ENCODE peak calls at places on chromosomes 3 and 15, in five cellular contexts. One of them, this sample, is unnamed.

GRCh38 chr15:31304074-31304648 is 22.5 kb upstream of the KLF13 start:
- DNase-seq in BE2C: no peak
- DNase-seq in cardiac muscle cell: no peak
- DNase-seq in AG04450: no peak
- DNase-seq in coronary artery: no peak
- DNase-seq in this sample: no peak

GRCh38 chr3:119602676-119603075 is 5.0 kb downstream of the PLA1A start:
- DNase-seq in coronary artery: no peak
- DNase-seq in cardiac muscle cell: no peak
- DNase-seq in BE2C: no peak
- DNase-seq in AG04450: no peak
- DNase-seq in this sample: no peak

GRCh38 chr15:33218071-33218491 is 23.6 kb upstream of the FMN1 start:
- DNase-seq in BE2C: no peak
- DNase-seq in AG04450: no peak
- DNase-seq in coronary artery: no peak
- DNase-seq in cardiac muscle cell: no peak
- DNase-seq in this sample: no peak

GRCh38 chr3:41682996-41683395 is 278.9 kb downstream of the ULK4 start:
- DNase-seq in coronary artery: no peak
- DNase-seq in cardiac muscle cell: no peak
- DNase-seq in BE2C: no peak
- DNase-seq in AG04450: peak; percentile 32
- DNase-seq in this sample: no peak

GRCh38 chr3:112634786-112635541 is 6.0 kb downstream of the CCDC80 start:
- DNase-seq in cardiac muscle cell: no peak
- DNase-seq in coronary artery: no peak
- DNase-seq in AG04450: no peak
- DNase-seq in BE2C: no peak
- DNase-seq in this sample: no peak

GRCh38 chr3:60414047-60414446 is 837.2 kb downstream of the FHIT start:
- DNase-seq in coronary artery: no peak
- DNase-seq in cardiac muscle cell: no peak
- DNase-seq in BE2C: no peak
- DNase-seq in AG04450: no peak
- DNase-seq in this sample: no peak

GRCh38 chr3:135456182-135456790 is 509.2 kb upstream of the PPP2R3A start:
- DNase-seq in cardiac muscle cell: peak; percentile 48
- DNase-seq in BE2C: peak; percentile 51
- DNase-seq in AG04450: no peak
- DNase-seq in coronary artery: no peak
- DNase-seq in this sample: peak; percentile 62

GRCh38 chr3:73848173-73848751 is 223.5 kb upstream of the PDZRN3 start:
- DNase-seq in BE2C: no peak
- DNase-seq in AG04450: no peak
- DNase-seq in coronary artery: no peak
- DNase-seq in cardiac muscle cell: peak; percentile 56
- DNase-seq in this sample: no peak

GRCh38 chr3:174218011-174218410 is 641.1 kb upstream of the NAALADL2 start:
- DNase-seq in cardiac muscle cell: no peak
- DNase-seq in coronary artery: no peak
- DNase-seq in AG04450: no peak
- DNase-seq in BE2C: no peak
- DNase-seq in this sample: no peak

GRCh38 chr3:159250961-159251360 is 449.1 kb downstream of the MFSD1 start:
- DNase-seq in BE2C: no peak
- DNase-seq in coronary artery: no peak
- DNase-seq in AG04450: no peak
- DNase-seq in cardiac muscle cell: no peak
- DNase-seq in this sample: no peak

GRCh38 chr3:134325722-134326121 is 48.5 kb downstream of the AMOTL2 start:
- DNase-seq in AG04450: no peak
- DNase-seq in coronary artery: no peak
- DNase-seq in cardiac muscle cell: no peak
- DNase-seq in BE2C: no peak
- DNase-seq in this sample: no peak

GRCh38 chr3:46868301-46868700 is 5.1 kb upstream of the MYL3 start:
- DNase-seq in coronary artery: no peak
- DNase-seq in AG04450: no peak
- DNase-seq in cardiac muscle cell: no peak
- DNase-seq in BE2C: no peak
- DNase-seq in this sample: no peak

GRCh38 chr15:37880835-37881153 is 53.6 kb upstream of the TMCO5A start:
- DNase-seq in coronary artery: no peak
- DNase-seq in cardiac muscle cell: no peak
- DNase-seq in BE2C: no peak
- DNase-seq in AG04450: no peak
- DNase-seq in this sample: no peak
- TF ChIP-seq CTCF in coronary artery: no peak
- TF ChIP-seq CTCF in cardiac muscle cell: no peak
- TF ChIP-seq CTCF in BE2C: no peak
- TF ChIP-seq CTCF in AG04450: no peak
- TF ChIP-seq CTCF in this sample: no peak

GRCh38 chr3:78204977-78205376 is 1165.1 kb downstream of the ROBO2 start:
- DNase-seq in coronary artery: no peak
- DNase-seq in BE2C: peak; percentile 39
- DNase-seq in cardiac muscle cell: peak; percentile 57
- DNase-seq in AG04450: peak; percentile 10
- DNase-seq in this sample: no peak
- TF ChIP-seq CTCF in coronary artery: no peak
- TF ChIP-seq CTCF in BE2C: peak; percentile 48
- TF ChIP-seq CTCF in cardiac muscle cell: no peak
- TF ChIP-seq CTCF in AG04450: peak; percentile 24
- TF ChIP-seq CTCF in this sample: no peak

GRCh38 chr15:73781038-73781925 is 28.1 kb upstream of the INSYN1 start:
- DNase-seq in cardiac muscle cell: peak; percentile 62
- DNase-seq in BE2C: no peak
- DNase-seq in coronary artery: no peak
- DNase-seq in AG04450: no peak
- DNase-seq in this sample: no peak
- TF ChIP-seq CTCF in cardiac muscle cell: peak; percentile 49
- TF ChIP-seq CTCF in BE2C: peak; percentile 53
- TF ChIP-seq CTCF in coronary artery: no peak
- TF ChIP-seq CTCF in AG04450: peak; percentile 33
- TF ChIP-seq CTCF in this sample: no peak

GRCh38 chr3:57962448-57962834 is 45.8 kb upstream of the FLNB start:
- DNase-seq in AG04450: no peak
- DNase-seq in cardiac muscle cell: no peak
- DNase-seq in coronary artery: no peak
- DNase-seq in BE2C: no peak
- DNase-seq in this sample: no peak

GRCh38 chr3:57963811-57964346 is 44.3 kb upstream of the FLNB start:
- DNase-seq in BE2C: no peak
- DNase-seq in coronary artery: no peak
- DNase-seq in AG04450: no peak
- DNase-seq in cardiac muscle cell: no peak
- DNase-seq in this sample: no peak

GRCh38 chr3:57961177-57961827 is 46.9 kb upstream of the FLNB start:
- DNase-seq in cardiac muscle cell: no peak
- DNase-seq in AG04450: no peak
- DNase-seq in BE2C: no peak
- DNase-seq in coronary artery: no peak
- DNase-seq in this sample: no peak

GRCh38 chr3:57960174-57960505 is 48.1 kb upstream of the FLNB start:
- DNase-seq in BE2C: no peak
- DNase-seq in AG04450: no peak
- DNase-seq in cardiac muscle cell: no peak
- DNase-seq in coronary artery: no peak
- DNase-seq in this sample: no peak

DNA sequence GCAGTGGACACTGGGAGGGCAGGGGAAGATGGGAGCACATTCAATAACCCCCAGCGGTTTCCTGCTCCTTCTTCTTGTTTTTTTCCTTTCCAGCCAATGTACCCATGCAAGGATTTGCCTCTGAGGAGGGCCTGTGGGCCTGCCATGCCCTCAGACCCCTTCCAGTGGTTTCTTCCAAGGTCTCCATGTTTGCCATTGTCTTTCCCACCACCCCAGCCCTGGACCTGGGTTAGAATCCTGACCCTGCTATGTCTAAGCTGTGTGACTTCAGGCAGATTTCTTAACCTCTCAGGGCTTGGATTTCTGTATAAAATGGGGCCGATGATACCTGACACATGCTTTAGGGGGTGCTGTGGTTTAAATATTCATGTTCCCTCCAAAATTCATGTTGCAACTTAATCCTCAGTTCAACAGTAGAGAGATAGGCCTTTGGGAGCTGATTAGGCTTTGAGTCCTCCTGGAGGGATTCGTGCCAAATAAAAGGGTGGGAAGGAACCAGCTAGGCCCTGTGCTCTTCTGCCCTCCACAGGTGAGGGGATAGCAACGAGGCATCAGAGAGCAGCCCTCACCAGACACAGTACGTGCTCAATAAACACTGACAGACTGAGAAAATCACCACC is 46.3 kb upstream of the FLNB start:
- DNase-seq in BE2C: no peak
- DNase-seq in coronary artery: no peak
- DNase-seq in AG04450: no peak
- DNase-seq in cardiac muscle cell: no peak
- DNase-seq in this sample: no peak
- TF ChIP-seq CTCF in BE2C: peak; percentile 11
- TF ChIP-seq CTCF in coronary artery: no peak
- TF ChIP-seq CTCF in AG04450: peak; percentile 48
- TF ChIP-seq CTCF in cardiac muscle cell: peak; percentile 51
- TF ChIP-seq CTCF in this sample: no peak

GRCh38 chr15:58056015-58056414 is 9.5 kb downstream of the ALDH1A2 start:
- DNase-seq in cardiac muscle cell: no peak
- DNase-seq in AG04450: no peak
- DNase-seq in coronary artery: no peak
- DNase-seq in BE2C: no peak
- DNase-seq in this sample: no peak
- TF ChIP-seq CTCF in cardiac muscle cell: peak; percentile 24
- TF ChIP-seq CTCF in AG04450: peak; percentile 20
- TF ChIP-seq CTCF in coronary artery: no peak
- TF ChIP-seq CTCF in BE2C: peak; percentile 51
- TF ChIP-seq CTCF in this sample: peak; percentile 41

DNA sequence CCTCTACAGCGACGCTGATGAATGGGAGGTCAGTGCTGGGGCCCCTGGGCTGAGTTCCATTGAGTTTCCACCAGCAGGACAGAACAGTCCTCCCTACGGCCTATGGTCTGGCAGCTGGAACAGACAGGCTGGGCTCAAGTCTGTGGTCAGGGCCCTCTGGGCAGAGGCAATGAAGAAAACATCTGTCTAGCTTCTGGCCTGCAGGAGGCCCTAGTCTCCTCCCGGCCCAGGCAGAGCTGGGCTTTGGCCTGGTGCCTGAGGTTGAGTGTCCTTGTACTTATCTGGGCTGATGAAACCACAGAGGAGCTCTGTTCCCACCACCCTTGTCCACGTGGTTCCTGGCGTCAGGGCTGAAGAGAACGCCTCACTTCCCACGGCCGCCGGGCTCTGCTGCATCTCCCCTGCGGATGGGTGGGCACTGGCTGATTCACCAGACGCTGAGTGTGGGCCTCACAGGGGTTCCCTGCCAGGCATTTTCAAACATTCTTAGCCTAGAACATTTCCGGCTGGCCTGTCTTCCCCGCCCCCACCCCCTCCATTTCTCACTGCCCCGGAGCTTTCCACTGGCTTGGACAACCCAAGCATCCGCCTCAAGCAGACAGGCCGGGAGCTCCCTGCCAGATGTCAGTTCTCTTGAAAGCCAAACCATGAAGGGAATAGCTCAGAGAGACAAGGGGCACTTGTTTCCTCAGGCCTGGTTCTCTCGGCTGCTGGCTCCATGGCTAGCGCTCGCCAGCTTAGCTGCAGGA is 20.3 kb downstream of the PPCDC start:
- DNase-seq in BE2C: peak; percentile 87
- DNase-seq in cardiac muscle cell: no peak
- DNase-seq in coronary artery: peak; percentile 100
- DNase-seq in AG04450: peak; percentile 98
- DNase-seq in this sample: no peak
- TF ChIP-seq CTCF in BE2C: peak; percentile 58
- TF ChIP-seq CTCF in cardiac muscle cell: peak; percentile 82
- TF ChIP-seq CTCF in coronary artery: peak; percentile 29
- TF ChIP-seq CTCF in AG04450: peak; percentile 66
- TF ChIP-seq CTCF in this sample: no peak

GRCh38 chr3:48431224-48432029 is 1.5 kb upstream of the PLXNB1 start:
- DNase-seq in coronary artery: no peak
- DNase-seq in cardiac muscle cell: no peak
- DNase-seq in BE2C: no peak
- DNase-seq in AG04450: no peak
- DNase-seq in this sample: no peak
- TF ChIP-seq CTCF in coronary artery: no peak
- TF ChIP-seq CTCF in cardiac muscle cell: no peak
- TF ChIP-seq CTCF in BE2C: no peak
- TF ChIP-seq CTCF in AG04450: no peak
- TF ChIP-seq CTCF in this sample: no peak

This sample was measured in glutamatergic neuron.